ENCODE peak calls at places on chromosomes 16 and 17, in eight cellular contexts. M is amygdala, U is aorta, B is type B pancreatic cell, Z is epithelial cell of proximal tubule, Q is NCI-H146, P is RWPE1, L is ELF-1. S is an unnamed sample.

GRCh38 chr16:87789437-87790277 is 23.9 kb upstream of the KLHDC4 start:
- DNase-seq in M (no peak), U (no peak), B (no peak), Z (peak), Q (no peak), P (peak), L (peak), S (no peak)

GRCh38 chr17:51702963-51703362 is 442.6 kb downstream of the UTP18 start:
- DNase-seq in M (no peak), U (no peak), B (no peak), Z (no peak), Q (no peak), P (no peak), L (no peak), S (no peak)

GRCh38 chr16:30992931-30993816 is 8.2 kb downstream of the HSD3B7 start:
- DNase-seq in M (no peak), U (no peak), B (no peak), Z (no peak), Q (no peak), P (no peak), L (no peak), S (no peak)

GRCh38 chr17:41539979-41540701 is 12.0 kb upstream of the KRT19 start:
- DNase-seq in M (no peak), U (peak), B (no peak), Z (no peak), Q (peak), P (no peak), L (peak), S (no peak)

GRCh38 chr16:56630134-56630533 is 2.3 kb upstream of the MT1M start:
- DNase-seq in M (no peak), U (no peak), B (no peak), Z (no peak), Q (no peak), P (no peak), L (no peak), S (no peak)

GRCh38 chr16:21001262-21001661 is 100.7 kb downstream of the LYRM1 start:
- DNase-seq in M (no peak), U (no peak), B (no peak), Z (no peak), Q (peak), P (no peak), L (peak), S (no peak)

GRCh38 chr17:34715504-34715903 is 136.1 kb downstream of the TMEM132E start:
- DNase-seq in M (no peak), U (no peak), B (no peak), Z (no peak), Q (no peak), P (no peak), L (no peak), S (no peak)

GRCh38 chr17:36856169-36856568 is 81.1 kb upstream of the LHX1 start:
- DNase-seq in M (no peak), U (no peak), B (no peak), Z (no peak), Q (no peak), P (peak), L (no peak), S (no peak)

GRCh38 chr17:44348234-44348987 is 3.3 kb downstream of the GRN start:
- DNase-seq in M (no peak), U (peak), B (no peak), Z (no peak), Q (no peak), P (peak), L (no peak), S (no peak)

GRCh38 chr17:79338589-79338988 is 264.0 kb downstream of the ENGASE start:
- DNase-seq in M (no peak), U (no peak), B (no peak), Z (peak), Q (no peak), P (peak), L (peak), S (no peak)

GRCh38 chr16:65117701-65118448 is 4.0 kb downstream of the CDH11 start:
- DNase-seq in M (peak), U (peak), B (peak), Z (peak), Q (peak), P (peak), L (peak), S (no peak)

S was measured in activated T-cell treated with anti-CD3 and anti-CD28 coated beads, Interleukin-2, amount 50 U/mL, for 24 hours.